ENCODE peak calls at places on chromosomes 3 and 15, in eight cellular contexts. N, A, D, U, W, Z, Y and H are unnamed samples.

GRCh38 chr15:79170256-79170664 is 79.7 kb upstream of the RASGRF1 start:
- DNase-seq in U (no peak), Z (no peak), N (peak; percentile 89), Y (peak; percentile 63), D (no peak), W (peak; percentile 20), A (peak; percentile 72), H (peak; percentile 19)

GRCh38 chr3:175208316-175208715 is 349.2 kb downstream of the NAALADL2 start:
- DNase-seq in Z (no peak), Y (no peak), A (peak; percentile 6), D (no peak), N (no peak), W (no peak), U (peak; percentile 38), H (no peak)

GRCh38 chr3:186414735-186415419 is 52.8 kb upstream of the DGKG start:
- DNase-seq in U (no peak), D (no peak), Y (peak; percentile 77), N (no peak), Z (no peak), A (peak; percentile 71), W (no peak), H (peak; percentile 59)

GRCh38 chr3:69095636-69096035 is 10.9 kb downstream of the ARL6IP5 start:
- DNase-seq in N (no peak), Y (no peak), Z (no peak), A (no peak), W (no peak), U (no peak), D (no peak), H (no peak)

GRCh38 chr3:113111308-113111707 is 100.0 kb upstream of the BOC start:
- DNase-seq in W (no peak), Y (no peak), N (no peak), Z (no peak), D (no peak), U (no peak), A (peak; percentile 22), H (no peak)

GRCh38 chr3:124283644-124284008 is 291.7 kb upstream of the ROPN1 start:
- DNase-seq in N (no peak), D (no peak), Y (no peak), A (no peak), Z (no peak), U (no peak), W (no peak), H (no peak)

GRCh38 chr15:36370735-36371115 is 208.7 kb upstream of the CDIN1 start:
- DNase-seq in D (no peak), Z (no peak), N (no peak), U (no peak), W (no peak), A (peak; percentile 79), Y (peak; percentile 13), H (peak; percentile 41)

GRCh38 chr3:193980905-193981304 is 155.0 kb upstream of the HES1 start:
- DNase-seq in N (no peak), U (no peak), Y (no peak), W (no peak), A (no peak), D (no peak), Z (no peak), H (no peak)

GRCh38 chr15:77731067-77731466 is 98.4 kb upstream of the LINGO1 start:
- DNase-seq in A (no peak), W (no peak), U (no peak), Z (no peak), D (no peak), Y (no peak), N (no peak), H (no peak)

GRCh38 chr3:118628704-118629341 is 405.8 kb downstream of the IGSF11 start:
- DNase-seq in Y (peak; percentile 50), N (peak; percentile 87), W (peak; percentile 51), D (no peak), A (peak; percentile 60), U (peak; percentile 15), Z (no peak), H (peak; percentile 6)

GRCh38 chr3:115498898-115499297 is 124.4 kb upstream of the GAP43 start:
- DNase-seq in N (no peak), U (no peak), A (no peak), W (no peak), Y (no peak), D (no peak), Z (no peak), H (no peak)